ENCODE peak calls at places on chromosomes 13 and 19, in eight cellular contexts. S, V, K, F, E, O, L and Y are unnamed samples.

GRCh38 chr19:13083627-13084026 is 19.0 kb downstream of the LYL1 start:
- DNase-seq in S (no peak), V (no peak), K (no peak), F (no peak), E (no peak), O (no peak), L (no peak), Y (no peak)

GRCh38 chr19:48874309-48875135 is 2.3 kb downstream of the PPP1R15A start:
- DNase-seq in S (no peak), V (peak), K (no peak), F (peak), E (no peak), O (no peak), L (no peak), Y (no peak)

GRCh38 chr13:80141114-80141849 is 199.6 kb downstream of the SPRY2 start:
- DNase-seq in S (no peak), V (no peak), K (no peak), F (no peak), E (peak), O (no peak), L (no peak), Y (no peak)

GRCh38 chr19:8569066-8569761 is 8.0 kb downstream of the MYO1F start:
- DNase-seq in S (peak), V (peak), K (peak), F (no peak), E (no peak), O (no peak), L (peak), Y (peak)

GRCh38 chr19:3095375-3096191 is 1.4 kb downstream of the GNA11 start:
- DNase-seq in S (peak), V (no peak), K (no peak), F (peak), E (no peak), O (no peak), L (peak), Y (no peak)

GRCh38 chr19:51926426-51926783 is 867 bp upstream of the ZNF613 start:
- DNase-seq in S (no peak), V (no peak), K (peak), F (no peak), E (no peak), O (no peak), L (no peak), Y (no peak)

GRCh38 chr19:1112254-1113208 is 8.7 kb downstream of the GPX4 start:
- DNase-seq in S (no peak), V (no peak), K (no peak), F (no peak), E (no peak), O (no peak), L (peak), Y (no peak)

GRCh38 chr13:82867284-82867683 is 1015.0 kb downstream of the SLITRK1 start:
- DNase-seq in S (no peak), V (no peak), K (no peak), F (no peak), E (no peak), O (no peak), L (no peak), Y (no peak)

GRCh38 chr19:39262496-39262895 is 5.7 kb upstream of the IFNL2 start:
- DNase-seq in S (no peak), V (no peak), K (no peak), F (no peak), E (no peak), O (no peak), L (no peak), Y (no peak)

GRCh38 chr19:34317311-34317927 is 47.6 kb upstream of the GPI start:
- DNase-seq in S (peak), V (no peak), K (no peak), F (no peak), E (no peak), O (peak), L (peak), Y (no peak)

GRCh38 chr19:39671739-39672363 is 16.1 kb downstream of the LGALS16 start:
- DNase-seq in S (no peak), V (peak), K (peak), F (peak), E (no peak), O (peak), L (peak), Y (peak)

GRCh38 chr19:18502633-18503294 is 19.1 kb downstream of the ELL start:
- DNase-seq in S (no peak), V (no peak), K (no peak), F (no peak), E (no peak), O (peak), L (no peak), Y (no peak)

GRCh38 chr19:43476606-43477005 is 11.2 kb upstream of the LYPD3 start:
- DNase-seq in S (no peak), V (no peak), K (no peak), F (no peak), E (no peak), O (no peak), L (no peak), Y (peak)

GRCh38 chr19:38361633-38362075 is 12.7 kb upstream of the PSMD8 start:
- DNase-seq in S (peak), V (peak), K (peak), F (peak), E (peak), O (peak), L (peak), Y (peak)

GRCh38 chr13:99050983-99051488 is 73.2 kb upstream of the DOCK9 start:
- DNase-seq in S (no peak), V (no peak), K (no peak), F (no peak), E (no peak), O (no peak), L (no peak), Y (no peak)

GRCh38 chr19:54448037-54448773 is 794 bp upstream of the LENG8 start:
- DNase-seq in S (no peak), V (peak), K (peak), F (no peak), E (peak), O (peak), L (no peak), Y (peak)

GRCh38 chr13:60226507-60226906 is 62.8 kb upstream of the DIAPH3 start:
- DNase-seq in S (no peak), V (no peak), K (no peak), F (no peak), E (no peak), O (no peak), L (no peak), Y (no peak)

GRCh38 chr19:17183271-17183757 is 31.8 kb upstream of the USE1 start:
- DNase-seq in S (no peak), V (no peak), K (no peak), F (no peak), E (no peak), O (no peak), L (no peak), Y (no peak)

GRCh38 chr19:13091400-13092161 is 11.1 kb downstream of the LYL1 start:
- DNase-seq in S (no peak), V (no peak), K (no peak), F (no peak), E (peak), O (no peak), L (peak), Y (no peak)

GRCh38 chr19:47723573-47723923 is 10.3 kb downstream of the EHD2 start:
- DNase-seq in S (no peak), V (no peak), K (no peak), F (peak), E (no peak), O (peak), L (no peak), Y (no peak)

GRCh38 chr19:30596813-30597399 is 224.7 kb downstream of the ZNF536 start:
- DNase-seq in S (no peak), V (no peak), K (no peak), F (no peak), E (no peak), O (no peak), L (no peak), Y (no peak)

GRCh38 chr13:53522034-53522433 is 493.4 kb downstream of the OLFM4 start:
- DNase-seq in S (no peak), V (no peak), K (no peak), F (no peak), E (no peak), O (no peak), L (no peak), Y (no peak)